ENCODE peak calls at places on chromosomes 11 and 22, in ten cellular contexts. G, K, T, V, C, Z, M, P, I and R are unnamed samples.

GRCh38 chr11:62140302-62141110 is 16.7 kb downstream of the INCENP start:
- DNase-seq in V (no peak), I (no peak), C (no peak), T (peak; percentile 2), K (no peak), G (no peak), P (no peak), M (no peak), Z (no peak), R (no peak)

GRCh38 chr22:39472570-39473556 is 16.1 kb downstream of the MGAT3 start:
- DNase-seq in P (peak; percentile 54), M (peak; percentile 57), C (no peak), T (no peak), G (peak; percentile 88), I (no peak), K (no peak), V (no peak), Z (no peak), R (no peak)

GRCh38 chr22:21928048-21928447 is 24.6 kb downstream of the PPM1F start:
- DNase-seq in V (no peak), I (no peak), K (no peak), G (no peak), T (no peak), P (no peak), C (no peak), M (no peak), Z (no peak), R (no peak)

GRCh38 chr22:17213976-17214375 is 5.3 kb downstream of the ADA2 start:
- DNase-seq in G (no peak), T (peak; percentile 68), I (no peak), V (peak; percentile 48), C (no peak), K (no peak), P (no peak), M (peak; percentile 54), Z (no peak), R (peak; percentile 52)

GRCh38 chr11:118789501-118790356 is 1.2 kb downstream of the DDX6 start:
- DNase-seq in C (no peak), M (peak; percentile 46), P (no peak), G (peak; percentile 46), Z (no peak), T (peak; percentile 41), I (peak; percentile 13), K (peak; percentile 74), V (peak; percentile 51), R (peak; percentile 12)

GRCh38 chr11:8709002-8709672 is 26.5 kb downstream of the RPL27A start:
- DNase-seq in G (peak; percentile 57), M (no peak), C (peak; percentile 77), T (no peak), V (no peak), P (no peak), I (no peak), Z (no peak), K (peak; percentile 28), R (no peak)

GRCh38 chr11:76824083-76824939 is 36.4 kb upstream of the ACER3 start:
- DNase-seq in K (no peak), I (no peak), G (no peak), T (no peak), C (no peak), V (no peak), M (no peak), Z (peak; percentile 9), P (no peak), R (no peak)

GRCh38 chr11:37560346-37560745 is 962.3 kb upstream of the RAG2 start:
- DNase-seq in M (no peak), C (no peak), Z (no peak), G (no peak), V (no peak), T (no peak), I (no peak), P (no peak), K (no peak), R (no peak)

GRCh38 chr11:119749006-119749565 is 20.1 kb upstream of the NECTIN1 start:
- DNase-seq in T (no peak), K (no peak), Z (no peak), V (no peak), P (no peak), I (no peak), G (no peak), M (no peak), C (no peak), R (no peak)

GRCh38 chr22:20803696-20804324 is 29.9 kb downstream of the SERPIND1 start:
- DNase-seq in I (no peak), T (peak; percentile 58), P (no peak), Z (no peak), M (peak; percentile 42), G (peak; percentile 50), K (no peak), V (peak; percentile 32), C (no peak), R (peak; percentile 8)

GRCh38 chr11:119367661-119368120 is 13.8 kb downstream of the USP2 start:
- DNase-seq in P (no peak), I (no peak), T (no peak), V (no peak), M (peak; percentile 35), C (no peak), K (no peak), Z (no peak), G (peak; percentile 88), R (no peak)

GRCh38 chr11:83778598-83778997 is 492.4 kb upstream of the CCDC90B start:
- DNase-seq in G (no peak), C (no peak), T (no peak), V (no peak), M (peak; percentile 9), K (no peak), P (no peak), Z (no peak), I (no peak), R (no peak)

GRCh38 chr22:41415554-41415953 is 31.0 kb downstream of the TOB2 start:
- DNase-seq in V (no peak), I (no peak), G (no peak), K (no peak), C (no peak), T (no peak), Z (no peak), P (no peak), M (no peak), R (no peak)

GRCh38 chr11:111081021-111081511 is 164.5 kb upstream of the POU2AF2 start:
- DNase-seq in K (peak; percentile 68), V (no peak), P (no peak), Z (no peak), I (no peak), M (no peak), G (peak; percentile 70), T (no peak), C (no peak), R (no peak)

GRCh38 chr11:77311701-77312100 is 10.2 kb upstream of the GDPD4 start:
- DNase-seq in C (no peak), K (no peak), G (no peak), T (no peak), P (no peak), I (no peak), V (no peak), M (no peak), Z (no peak), R (no peak)

GRCh38 chr11:3127706-3128355 is 37.3 kb downstream of the OSBPL5 start:
- DNase-seq in M (no peak), I (no peak), Z (no peak), T (no peak), G (no peak), C (no peak), V (no peak), K (no peak), P (no peak), R (no peak)

GRCh38 chr11:134365011-134365925 is 33.5 kb downstream of the GLB1L2 start:
- DNase-seq in P (no peak), K (no peak), G (no peak), M (no peak), T (no peak), Z (no peak), C (no peak), V (no peak), I (no peak), R (no peak)

GRCh38 chr22:32557424-32557823 is 82.8 kb downstream of the FBXO7 start:
- DNase-seq in M (no peak), T (no peak), G (peak; percentile 98), K (no peak), V (no peak), Z (no peak), C (no peak), I (no peak), P (no peak), R (no peak)

GRCh38 chr11:93822359-93822758 is 28.1 kb downstream of the VSTM5 start:
- DNase-seq in T (no peak), M (no peak), K (no peak), C (no peak), I (no peak), V (no peak), Z (peak; percentile 13), P (no peak), G (no peak), R (no peak)

GRCh38 chr11:62444271-62444833 is 25.5 kb downstream of the SCGB1A1 start:
- DNase-seq in Z (no peak), M (peak; percentile 44), I (no peak), V (no peak), P (peak; percentile 37), K (peak; percentile 71), C (no peak), G (peak; percentile 62), T (peak; percentile 58), R (peak; percentile 12)

GRCh38 chr22:49233507-49234100 is 594.1 kb downstream of the BRD1 start:
- DNase-seq in T (no peak), I (no peak), Z (no peak), K (no peak), C (no peak), P (no peak), V (no peak), G (no peak), M (no peak), R (no peak)

GRCh38 chr22:45400046-45400445 is 13.4 kb downstream of the SMC1B start:
- DNase-seq in Z (no peak), P (no peak), I (no peak), G (no peak), K (no peak), M (no peak), V (no peak), C (no peak), T (no peak), R (no peak)

GRCh38 chr11:125945797-125946520 is at the start of gene VSIG10L2:
- DNase-seq in V (no peak), C (no peak), Z (no peak), I (no peak), M (no peak), G (no peak), T (no peak), K (no peak), P (no peak), R (no peak)

GRCh38 chr11:93498099-93499040 is 44.8 kb downstream of the SMCO4 start:
- DNase-seq in G (peak; percentile 70), M (peak; percentile 34), C (no peak), P (no peak), V (no peak), K (no peak), T (no peak), I (no peak), Z (peak; percentile 38), R (no peak)

GRCh38 chr22:25729595-25729994 is 12.4 kb upstream of the MYO18B start:
- DNase-seq in G (no peak), V (no peak), P (no peak), M (no peak), T (no peak), I (no peak), C (no peak), Z (no peak), K (no peak), R (no peak)

GRCh38 chr11:66864172-66864901 is 7.5 kb downstream of the LRFN4 start:
- DNase-seq in P (no peak), G (no peak), M (no peak), I (no peak), K (no peak), T (no peak), Z (no peak), V (no peak), C (no peak), R (no peak)

GRCh38 chr11:68298659-68299516 is 13.5 kb upstream of the LRP5 start:
- DNase-seq in V (no peak), C (no peak), G (no peak), I (no peak), K (no peak), M (no peak), P (no peak), T (no peak), Z (no peak), R (no peak)

GRCh38 chr11:7889985-7890384 is 41.1 kb downstream of the OR10A6 start:
- DNase-seq in P (no peak), M (no peak), Z (no peak), K (no peak), V (no peak), I (no peak), C (no peak), G (no peak), T (no peak), R (no peak)